ENCODE peak calls at places on chromosomes 7 and 10, in seven cellular contexts. S, J, N, C, H, W and X are unnamed samples.

GRCh38 chr10:84762754-84763394 is 434.5 kb downstream of the CCSER2 start:
- DNase-seq in C (no peak), H (no peak), N (no peak), W (no peak), S (no peak), J (no peak), X (no peak)

GRCh38 chr7:119963654-119964053 is 309.3 kb upstream of the KCND2 start:
- DNase-seq in W (no peak), C (no peak), H (no peak), N (no peak), S (no peak), J (no peak), X (no peak)

GRCh38 chr7:144397086-144397485 is 6.4 kb downstream of the NOBOX start:
- DNase-seq in C (no peak), N (no peak), S (no peak), W (no peak), J (no peak), H (no peak), X (no peak)

GRCh38 chr7:81234896-81235295 is 316.0 kb upstream of the SEMA3C start:
- DNase-seq in J (no peak), C (no peak), N (no peak), S (no peak), W (no peak), H (no peak), X (no peak)

GRCh38 chr10:24383681-24384106 is 174.8 kb downstream of the KIAA1217 start:
- DNase-seq in J (no peak), W (peak; percentile 94), C (peak; percentile 79), S (peak; percentile 75), N (peak; percentile 92), H (no peak), X (no peak)

GRCh38 chr7:135713836-135714470 is 14.0 kb downstream of the SLC13A4 start:
- DNase-seq in J (no peak), W (no peak), S (no peak), H (no peak), N (no peak), C (no peak), X (no peak)

GRCh38 chr10:106438386-106438785 is 726.1 kb downstream of the SORCS1 start:
- DNase-seq in N (no peak), J (no peak), C (no peak), S (no peak), W (no peak), H (no peak), X (no peak)

GRCh38 chr7:151006590-151007300 is 15.9 kb downstream of the NOS3 start:
- DNase-seq in H (no peak), N (no peak), S (no peak), W (no peak), C (no peak), J (no peak), X (no peak)

GRCh38 chr10:111856631-111857030 is 326.9 kb downstream of the GPAM start:
- DNase-seq in W (no peak), S (peak; percentile 19), C (no peak), N (no peak), J (no peak), H (no peak), X (no peak)

GRCh38 chr7:45033261-45033930 is 33.4 kb downstream of the CCM2 start:
- DNase-seq in H (no peak), C (no peak), W (no peak), J (no peak), S (no peak), N (no peak), X (no peak)

GRCh38 chr10:8835453-8836167 is 781.1 kb downstream of the GATA3 start:
- DNase-seq in J (no peak), C (no peak), S (no peak), H (no peak), W (no peak), N (no peak), X (no peak)

GRCh38 chr10:31319602-31320178 is 674 bp downstream of the ZEB1 start:
- DNase-seq in C (no peak), H (no peak), W (no peak), N (no peak), S (no peak), J (no peak), X (no peak)

GRCh38 chr7:30903146-30903545 is 8.5 kb upstream of the AQP1 start:
- DNase-seq in C (no peak), J (no peak), S (no peak), N (no peak), W (no peak), H (no peak), X (no peak)

GRCh38 chr10:80537705-80538480 is at the start of gene SH2D4B:
- DNase-seq in N (no peak), C (no peak), J (no peak), S (no peak), W (peak; percentile 20), H (no peak), X (no peak)

GRCh38 chr10:92699518-92700272 is 9.9 kb downstream of the HHEX start:
- DNase-seq in N (no peak), W (peak; percentile 61), S (peak; percentile 67), J (peak; percentile 3), H (no peak), C (no peak), X (peak; percentile 33)

GRCh38 chr10:110458583-110458920 is 39.2 kb upstream of the DUSP5 start:
- DNase-seq in S (no peak), H (no peak), C (no peak), J (no peak), W (no peak), N (no peak), X (no peak)